ENCODE peak calls at places on chromosomes 4 and X, in ten cellular contexts. X is CD8-positive, alpha-beta T cell; M is foreskin keratinocyte; P is type B pancreatic cell; B is psoas muscle; V is AG04449; L is activated CD8-positive, alpha-beta T cell treated with anti-CD3 and anti-CD28 coated beads for 36 hours; H is WERI-Rb-1; Q is choroid plexus epithelial cell; F is tibial artery. T is an unnamed sample.

GRCh38 chr4:38730493-38730829 is 52.3 kb downstream of the TLR10 start:
- DNase-seq in X (no peak), M (no peak), P (no peak), B (no peak), V (no peak), L (no peak), H (no peak), Q (no peak), F (no peak), T (no peak)

GRCh38 chrX:138711399-138712347 is at the start of gene FGF13:
- DNase-seq in X (no peak), M (no peak), P (no peak), B (peak; percentile 49), V (no peak), L (peak; percentile 3), H (no peak), Q (no peak), F (peak; percentile 72), T (peak; percentile 66)

GRCh38 chrX:131068945-131069719 is 11.0 kb downstream of the ARHGAP36 start:
- DNase-seq in X (no peak), M (no peak), P (peak; percentile 74), B (no peak), V (no peak), L (peak; percentile 41), H (peak; percentile 81), Q (peak; percentile 5), F (no peak), T (peak; percentile 89)

GRCh38 chr4:30854566-30854965 is 134.4 kb downstream of the PCDH7 start:
- DNase-seq in X (no peak), M (no peak), P (no peak), B (no peak), V (no peak), L (no peak), H (no peak), Q (no peak), F (no peak), T (no peak)

GRCh38 chr4:36551697-36552214 is 270.3 kb downstream of the DTHD1 start:
- DNase-seq in X (no peak), M (peak; percentile 97), P (no peak), B (no peak), V (no peak), L (peak; percentile 56), H (no peak), Q (no peak), F (no peak), T (no peak)

GRCh38 chrX:99301990-99302389 is 1108.1 kb downstream of the PCDH19 start:
- DNase-seq in X (no peak), M (peak; percentile 2), P (no peak), B (no peak), V (no peak), L (no peak), H (peak; percentile 7), Q (peak; percentile 0), F (no peak), T (no peak)

GRCh38 chr4:123411514-123411913 is 14.9 kb downstream of the SPRY1 start:
- DNase-seq in X (no peak), M (no peak), P (no peak), B (no peak), V (no peak), L (peak; percentile 40), H (no peak), Q (no peak), F (no peak), T (no peak)

GRCh38 chrX:18146954-18147353 is 73.7 kb downstream of the BEND2 start:
- DNase-seq in X (no peak), M (peak; percentile 8), P (no peak), B (no peak), V (no peak), L (peak; percentile 36), H (no peak), Q (peak; percentile 6), F (no peak), T (peak; percentile 60)

GRCh38 chr4:30728291-30728690 is 8.1 kb downstream of the PCDH7 start:
- DNase-seq in X (no peak), M (no peak), P (no peak), B (no peak), V (no peak), L (no peak), H (no peak), Q (no peak), F (no peak), T (no peak)

GRCh38 chr4:95693594-95693993 is 144.8 kb upstream of the UNC5C start:
- DNase-seq in X (no peak), M (peak; percentile 62), P (no peak), B (no peak), V (no peak), L (no peak), H (peak; percentile 20), Q (peak; percentile 71), F (no peak), T (no peak)

GRCh38 chr4:5784960-5785611 is 74.1 kb downstream of the EVC start:
- DNase-seq in X (no peak), M (peak; percentile 25), P (peak; percentile 22), B (no peak), V (no peak), L (no peak), H (peak; percentile 63), Q (no peak), F (peak; percentile 35), T (no peak)

GRCh38 chr4:57074753-57075152 is 35.4 kb downstream of the IGFBP7 start:
- DNase-seq in X (no peak), M (peak; percentile 96), P (no peak), B (no peak), V (peak; percentile 73), L (no peak), H (no peak), Q (peak; percentile 79), F (no peak), T (no peak)

GRCh38 chrX:103628386-103629290 is at the start of gene TCEAL1:
- DNase-seq in X (peak; percentile 3), M (no peak), P (no peak), B (peak; percentile 81), V (no peak), L (peak; percentile 65), H (peak; percentile 46), Q (peak; percentile 36), F (peak; percentile 82), T (peak; percentile 46)

GRCh38 chrX:108169768-108170167 is 78.2 kb downstream of the ATG4A start:
- DNase-seq in X (no peak), M (no peak), P (no peak), B (no peak), V (no peak), L (no peak), H (no peak), Q (no peak), F (no peak), T (no peak)

GRCh38 chrX:108165349-108166111 is 74.0 kb downstream of the ATG4A start:
- DNase-seq in X (no peak), M (no peak), P (no peak), B (no peak), V (no peak), L (no peak), H (peak; percentile 10), Q (peak; percentile 72), F (no peak), T (peak; percentile 20)

GRCh38 chrX:108167211-108167872 is 75.8 kb downstream of the ATG4A start:
- DNase-seq in X (no peak), M (peak; percentile 35), P (no peak), B (no peak), V (no peak), L (peak; percentile 9), H (no peak), Q (peak; percentile 76), F (no peak), T (no peak)

GRCh38 chrX:108171671-108172070 is 80.1 kb downstream of the ATG4A start:
- DNase-seq in X (no peak), M (no peak), P (no peak), B (no peak), V (no peak), L (no peak), H (no peak), Q (no peak), F (no peak), T (no peak)

GRCh38 chrX:108168961-108169740 is 77.6 kb downstream of the ATG4A start:
- DNase-seq in X (no peak), M (no peak), P (no peak), B (no peak), V (no peak), L (no peak), H (no peak), Q (no peak), F (no peak), T (no peak)
- TF ChIP-seq CTCF in X (no peak), M (no peak), P (no peak), B (no peak), V (no peak), L (no peak), H (no peak), Q (no peak), F (no peak), T (no peak)

GRCh38 chr4:162943263-162943662 is 223.4 kb downstream of the NAF1 start:
- DNase-seq in X (no peak), M (no peak), P (no peak), B (no peak), V (no peak), L (no peak), H (no peak), Q (no peak), F (no peak), T (no peak)
- TF ChIP-seq CTCF in X (no peak), M (no peak), P (no peak), B (no peak), V (no peak), L (no peak), H (no peak), Q (no peak), F (no peak), T (no peak)

DNA sequence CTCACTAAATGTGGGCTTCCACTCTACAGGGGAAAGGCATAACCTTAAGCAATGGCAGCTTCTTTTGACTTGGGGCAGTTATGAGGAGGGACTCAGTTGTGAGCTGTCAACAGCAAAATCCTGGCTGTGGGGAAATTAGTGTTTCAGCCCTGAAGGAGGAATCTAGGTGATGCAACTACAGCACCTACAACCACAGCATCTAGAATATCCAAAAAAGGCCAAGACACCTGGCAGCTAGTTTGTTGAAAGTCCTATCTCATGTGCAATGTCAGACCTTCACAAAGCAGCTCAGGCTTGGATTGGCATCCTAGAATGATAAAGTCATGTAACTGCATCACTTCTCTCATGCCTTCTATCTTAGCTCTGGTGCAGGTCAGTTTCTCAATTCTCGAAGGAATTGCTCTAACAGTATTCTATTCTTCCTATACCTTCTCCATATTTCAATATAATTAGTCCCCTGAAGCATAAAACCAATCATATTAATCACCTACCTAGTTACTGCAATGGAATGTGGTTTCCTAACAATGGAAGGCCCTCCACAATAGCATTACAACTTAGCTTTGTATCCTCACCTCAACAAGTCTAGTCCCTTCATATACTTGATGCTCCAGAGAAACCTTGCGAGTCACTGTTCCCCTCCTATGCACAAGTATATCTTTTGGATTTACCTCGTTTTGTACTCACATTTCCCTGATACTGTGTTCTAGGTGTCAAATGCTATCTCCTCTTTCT is 5.5 kb upstream of the ANTXR2 start:
- DNase-seq in X (no peak), M (peak; percentile 85), P (no peak), B (no peak), V (no peak), L (no peak), H (no peak), Q (no peak), F (no peak), T (no peak)
- TF ChIP-seq CTCF in X (no peak), M (no peak), P (no peak), B (no peak), V (no peak), L (no peak), H (no peak), Q (no peak), F (no peak), T (no peak)

DNA sequence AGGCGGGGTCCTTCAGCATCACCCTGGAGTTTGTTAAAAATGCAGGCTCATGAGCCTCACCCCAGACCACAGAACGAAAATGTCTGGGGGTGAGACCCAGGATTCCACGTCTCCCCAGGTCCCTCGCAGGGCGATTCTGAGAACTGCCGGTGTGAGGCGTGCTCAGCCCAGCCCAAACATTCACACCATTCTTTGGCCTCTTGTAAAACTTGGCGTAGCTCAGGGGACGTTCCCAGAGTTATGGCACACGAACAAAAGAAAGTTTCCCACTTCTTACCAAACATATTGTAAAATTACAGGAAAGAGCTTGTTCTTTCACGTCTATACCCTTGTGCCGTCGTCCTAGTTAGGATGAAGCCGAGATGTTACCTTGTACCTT is 12.9 kb downstream of the CD99 start:
- DNase-seq in X (no peak), M (peak; percentile 70), P (no peak), B (peak; percentile 70), V (no peak), L (peak; percentile 36), H (no peak), Q (peak; percentile 61), F (no peak), T (no peak)
- TF ChIP-seq CTCF in X (no peak), M (peak; percentile 82), P (no peak), B (peak; percentile 36), V (no peak), L (no peak), H (no peak), Q (peak; percentile 39), F (no peak), T (no peak)